ENCODE peak calls at places on chromosomes 4 and X, in four cellular contexts. K, G, F and M are unnamed samples.

GRCh38 chrX:39819921-39820849 is 277.6 kb downstream of the BCOR start:
- DNase-seq in F (peak), G (no peak), K (no peak), M (no peak)

GRCh38 chr4:6121941-6122340 is 78.4 kb downstream of the JAKMIP1 start:
- DNase-seq in G (no peak), K (no peak), F (no peak), M (no peak)

GRCh38 chr4:147487616-147488015 is 6.7 kb downstream of the EDNRA start:
- DNase-seq in K (no peak), G (no peak), F (no peak), M (no peak)

GRCh38 chr4:184459413-184459812 is 14.9 kb downstream of the IRF2 start:
- DNase-seq in F (peak), K (no peak), G (no peak), M (no peak)

GRCh38 chr4:149823770-149824221 is 8.2 kb upstream of the IQCM start:
- DNase-seq in G (no peak), K (peak), F (peak), M (no peak)

GRCh38 chrX:112368371-112368770 is 285.8 kb upstream of the TRPC5 start:
- DNase-seq in K (no peak), F (no peak), G (no peak), M (no peak)

GRCh38 chr4:176791591-176792347 is 953 bp downstream of the VEGFC start:
- DNase-seq in K (peak), F (peak), G (peak), M (peak)

GRCh38 chr4:75630174-75630931 is at the start of gene CDKL2:
- DNase-seq in F (peak), K (peak), G (peak), M (peak)

GRCh38 chrX:64427281-64427680 is 32.0 kb upstream of the MTMR8 start:
- DNase-seq in G (no peak), K (no peak), F (no peak), M (no peak)

GRCh38 chrX:12011075-12011474 is 127.2 kb upstream of the FRMPD4 start:
- DNase-seq in G (no peak), K (peak), F (peak), M (no peak)

GRCh38 chr4:118345813-118346212 is 7.0 kb downstream of the PRSS12 start:
- DNase-seq in K (no peak), G (no peak), F (peak), M (no peak)

GRCh38 chr4:140122891-140123290 is 31.1 kb downstream of the MAML3 start:
- DNase-seq in F (no peak), K (no peak), G (no peak), M (no peak)

GRCh38 chr4:126338572-126338971 is 1023.8 kb downstream of the FAT4 start:
- DNase-seq in F (no peak), K (no peak), G (no peak), M (no peak)

DNA sequence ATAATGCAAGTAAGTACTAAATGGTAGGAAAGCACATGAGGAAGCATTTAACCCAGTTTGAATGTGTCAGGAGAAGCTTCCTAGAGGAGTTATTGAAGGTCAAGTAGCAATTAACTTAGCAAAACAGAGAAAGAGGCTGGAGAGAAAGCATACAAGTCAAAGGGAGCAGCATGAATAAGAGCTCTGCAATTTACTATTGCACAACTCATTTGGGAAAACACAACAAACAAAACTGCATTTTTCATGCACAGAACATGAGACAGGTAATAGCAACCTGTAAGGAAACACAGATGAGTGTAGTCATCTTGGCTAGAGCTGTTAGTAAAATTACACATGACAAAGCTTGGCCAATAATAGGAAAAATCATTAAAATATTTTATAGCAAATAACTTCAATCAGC is 538.1 kb downstream of the PPP4R3C start:
- DNase-seq in K (no peak), F (peak), G (no peak), M (no peak)
- H3K27ac ChIP-seq in K (no peak), F (no peak), G (no peak), M (no peak)

GRCh38 chr4:123640271-123640670 is 243.7 kb downstream of the SPRY1 start:
- DNase-seq in F (peak), K (no peak), G (no peak), M (no peak)

GRCh38 chr4:123638834-123639233 is 242.2 kb downstream of the SPRY1 start:
- DNase-seq in K (no peak), F (no peak), G (no peak), M (no peak)

GRCh38 chr4:123643691-123644090 is 247.1 kb downstream of the SPRY1 start:
- DNase-seq in K (no peak), F (no peak), G (no peak), M (no peak)

GRCh38 chr4:123640824-123641223 is 244.2 kb downstream of the SPRY1 start:
- DNase-seq in K (no peak), F (no peak), G (no peak), M (no peak)
- H3K27ac ChIP-seq in K (no peak), F (no peak), G (no peak), M (no peak)

GRCh38 chrX:149829751-149830191 is 48.0 kb downstream of the MAGEA9 start:
- DNase-seq in K (no peak), G (no peak), F (peak), M (no peak)
- H3K27ac ChIP-seq in K (no peak), G (no peak), F (peak), M (no peak)

GRCh38 chr4:137794779-137795178 is 262.5 kb upstream of the PCDH18 start:
- DNase-seq in G (no peak), F (no peak), K (no peak), M (no peak)
- H3K27ac ChIP-seq in G (no peak), F (no peak), K (no peak), M (no peak)

DNA sequence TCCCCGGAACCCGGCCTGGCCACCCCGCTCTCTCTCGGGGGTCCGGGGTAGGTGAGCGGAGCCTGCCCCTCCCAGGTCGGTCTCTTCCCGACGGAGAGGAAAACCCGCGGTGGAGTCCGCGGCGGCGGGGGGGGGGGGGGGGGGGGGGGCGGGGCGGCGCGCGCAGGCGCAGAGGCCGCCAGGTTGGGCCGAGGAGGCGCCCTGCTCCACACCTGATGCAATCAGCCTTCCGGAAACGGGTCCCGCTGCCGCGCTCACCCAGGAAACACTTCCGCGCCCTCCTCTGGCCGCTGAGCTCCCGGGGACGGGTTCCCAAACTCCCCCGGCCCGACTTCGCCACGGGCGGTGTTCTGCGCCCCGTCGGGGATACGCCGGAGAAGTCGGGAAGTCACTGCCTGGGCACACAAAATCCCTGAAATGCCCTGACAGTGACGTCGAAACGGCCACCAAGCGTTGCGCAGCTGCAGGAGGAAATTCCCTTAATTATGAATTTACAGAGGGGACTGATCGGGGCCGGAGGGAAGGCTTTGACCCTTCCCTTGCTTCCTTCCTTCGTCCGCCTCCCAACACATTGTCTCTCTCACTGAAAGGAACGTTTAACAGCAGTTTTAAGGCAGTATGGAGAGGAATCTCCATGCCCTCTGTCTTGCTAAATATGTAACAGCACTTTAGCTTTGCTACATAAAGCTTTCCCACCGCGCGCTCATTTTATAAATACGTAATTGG is 2.1 kb upstream of the APBB2 start:
- DNase-seq in G (peak), F (peak), K (peak), M (peak)
- H3K27ac ChIP-seq in G (peak), F (peak), K (peak), M (peak)

DNA sequence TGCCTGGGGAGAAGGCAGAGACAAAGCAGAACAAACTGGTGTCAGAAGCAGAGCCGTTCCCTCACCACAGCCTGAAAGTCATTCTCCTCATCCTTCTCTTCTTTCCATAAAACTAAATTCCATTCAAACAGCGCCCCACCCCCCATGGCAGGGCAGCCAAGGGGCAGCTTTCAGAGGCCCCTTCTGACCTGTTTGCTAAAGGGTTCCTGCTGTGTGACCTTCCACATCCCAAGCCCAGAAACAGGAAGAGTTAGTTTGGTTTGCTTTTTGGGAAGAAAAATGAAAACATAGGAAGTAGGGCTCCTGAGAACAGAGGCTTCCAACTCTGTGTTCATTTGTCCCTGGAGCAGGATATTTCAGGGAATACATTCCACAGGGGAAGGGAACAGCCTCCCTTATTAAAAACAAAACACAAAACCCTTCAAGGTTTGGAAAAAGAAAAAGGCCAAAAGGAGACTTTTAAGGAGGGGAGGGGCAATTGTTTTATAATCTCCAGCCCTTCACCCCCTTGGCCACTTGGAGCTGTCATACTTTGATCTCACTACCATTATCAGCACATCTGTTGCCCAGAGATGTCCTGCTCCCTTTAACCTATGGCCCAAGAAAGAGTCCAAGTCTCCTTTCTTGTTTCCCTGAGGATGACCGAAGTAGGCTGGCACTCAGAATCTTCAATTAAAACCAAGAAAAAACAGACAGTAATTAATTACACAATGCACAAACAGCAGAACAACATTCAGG is 25.3 kb downstream of the STARD8 start:
- DNase-seq in G (no peak), K (no peak), F (no peak), M (no peak)
- H3K27ac ChIP-seq in G (peak), K (no peak), F (no peak), M (no peak)

GRCh38 chr4:64721106-64721505 is 311.9 kb upstream of the TECRL start:
- DNase-seq in K (no peak), G (no peak), F (no peak), M (no peak)

GRCh38 chr4:64713256-64713840 is 304.1 kb upstream of the TECRL start:
- DNase-seq in G (no peak), K (peak), F (peak), M (no peak)

GRCh38 chr4:64715741-64716140 is 306.5 kb upstream of the TECRL start:
- DNase-seq in G (no peak), K (no peak), F (no peak), M (no peak)

GRCh38 chr4:64718091-64718490 is 308.8 kb upstream of the TECRL start:
- DNase-seq in F (peak), K (no peak), G (no peak), M (no peak)
- H3K27ac ChIP-seq in F (no peak), K (no peak), G (no peak), M (no peak)

GRCh38 chrX:129785160-129785947 is 5.6 kb downstream of the SASH3 start:
- DNase-seq in F (no peak), G (no peak), K (no peak), M (no peak)

GRCh38 chrX:129790146-129790545 is 10.4 kb downstream of the SASH3 start:
- DNase-seq in G (no peak), K (no peak), F (no peak), M (no peak)

GRCh38 chrX:129788527-129788926 is 8.8 kb downstream of the SASH3 start:
- DNase-seq in F (no peak), K (no peak), G (no peak), M (peak)

GRCh38 chrX:129786210-129786651 is 6.5 kb downstream of the SASH3 start:
- DNase-seq in K (no peak), G (no peak), F (no peak), M (no peak)

GRCh38 chrX:129787336-129788055 is 7.7 kb downstream of the SASH3 start:
- DNase-seq in G (no peak), K (no peak), F (no peak), M (peak)
- H3K27ac ChIP-seq in G (no peak), K (no peak), F (no peak), M (no peak)